ENCODE peak calls at places on chromosomes 13 and 19, in five cellular contexts. Z is GM18507, I is RWPE1, L is mucosa of descending colon, A is left colon. U is an unnamed sample.
A peak's percentile ranks its signal among the peaks of the same experiment; 100 is the strongest.

GRCh38 chr13:28613562-28613961 is 45.4 kb upstream of the POMP start:
- DNase-seq in I (no peak), L (no peak), Z (no peak), A (no peak), U (no peak)

GRCh38 chr13:76164290-76164689 is 528.2 kb downstream of the LMO7 start:
- DNase-seq in L (no peak), Z (no peak), A (no peak), I (no peak), U (no peak)

GRCh38 chr13:45584816-45585215 is 30.7 kb downstream of the ERICH6B start:
- DNase-seq in Z (no peak), A (no peak), L (no peak), I (peak; percentile 3), U (peak; percentile 26)

GRCh38 chr13:28492527-28493367 is 2.2 kb downstream of the FLT1 start:
- DNase-seq in Z (no peak), I (no peak), A (no peak), L (no peak), U (no peak)

GRCh38 chr19:2041686-2042484 is 9.2 kb downstream of the MKNK2 start:
- DNase-seq in A (peak; percentile 99), Z (peak; percentile 98), L (peak; percentile 99), I (peak; percentile 99), U (peak; percentile 87)

GRCh38 chr13:101624981-101625380 is 172.5 kb downstream of the ITGBL1 start:
- DNase-seq in A (no peak), Z (no peak), L (no peak), I (no peak), U (no peak)

GRCh38 chr19:6421075-6422014 is 3.3 kb downstream of the KHSRP start:
- DNase-seq in I (no peak), A (no peak), L (no peak), Z (no peak), U (no peak)

GRCh38 chr13:78587395-78587794 is 16.0 kb downstream of the POU4F1 start:
- DNase-seq in I (no peak), Z (no peak), L (no peak), A (no peak), U (no peak)

GRCh38 chr19:41495589-41495988 is 52.6 kb downstream of the ERICH4 start:
- DNase-seq in I (no peak), Z (no peak), A (no peak), L (no peak), U (no peak)

GRCh38 chr13:99307648-99308339 is 595 bp upstream of the GPR183 start:
- DNase-seq in L (no peak), Z (no peak), I (peak; percentile 21), A (no peak), U (no peak)

GRCh38 chr19:15149704-15150103 is 42.5 kb downstream of the SYDE1 start:
- DNase-seq in Z (no peak), A (no peak), L (no peak), I (no peak), U (no peak)

GRCh38 chr19:29666634-29667389 is 1.6 kb downstream of the PLEKHF1 start:
- DNase-seq in I (no peak), L (peak; percentile 73), A (peak; percentile 50), Z (no peak), U (no peak)

GRCh38 chr13:90622547-90622946 is 724.9 kb upstream of the MIR17HG start:
- DNase-seq in Z (no peak), I (peak; percentile 30), A (no peak), L (no peak), U (no peak)

GRCh38 chr13:58594978-58595600 is 963.5 kb downstream of the PCDH17 start:
- DNase-seq in I (no peak), Z (no peak), L (no peak), A (no peak), U (no peak)

GRCh38 chr19:35272122-35272715 is 3.5 kb downstream of the USF2 start:
- DNase-seq in Z (no peak), I (no peak), L (peak; percentile 57), A (peak; percentile 26), U (no peak)

GRCh38 chr13:86760620-86761019 is 910.6 kb upstream of the SLITRK5 start:
- DNase-seq in I (no peak), Z (no peak), L (no peak), A (no peak), U (no peak)

GRCh38 chr13:101576452-101576851 is 124.0 kb downstream of the ITGBL1 start:
- DNase-seq in I (no peak), L (no peak), A (no peak), Z (no peak), U (no peak)

GRCh38 chr19:34082289-34083077 is 89.8 kb upstream of the LSM14A start:
- DNase-seq in I (no peak), L (no peak), Z (no peak), A (no peak), U (no peak)

GRCh38 chr13:72504026-72504925 is 223.2 kb downstream of the MZT1 start:
- DNase-seq in I (no peak), Z (no peak), L (no peak), A (no peak), U (no peak)

GRCh38 chr19:33195711-33196347 is 1.7 kb downstream of the LRP3 start:
- DNase-seq in I (no peak), Z (no peak), A (no peak), L (peak; percentile 46), U (no peak)

GRCh38 chr19:50333235-50333736 is 4.1 kb upstream of the KCNC3 start:
- DNase-seq in A (peak; percentile 90), L (peak; percentile 95), Z (peak; percentile 67), I (peak; percentile 86), U (peak; percentile 98)

GRCh38 chr13:112705286-112705685 is 15.4 kb downstream of the ATP11A start:
- DNase-seq in Z (no peak), A (no peak), L (no peak), I (no peak), U (no peak)

GRCh38 chr19:45693168-45693788 is 812 bp downstream of the QPCTL start:
- DNase-seq in Z (no peak), A (peak; percentile 90), I (peak; percentile 75), L (peak; percentile 84), U (peak; percentile 94)

GRCh38 chr13:113634279-113635047 is 23.5 kb downstream of the ATP4B start:
- DNase-seq in Z (no peak), I (no peak), A (no peak), L (no peak), U (no peak)

U was measured in A549.